ENCODE peak calls at places on chromosomes 13 and 19, in four cellular contexts. D, K, H and Q are unnamed samples.

GRCh38 chr13:113880651-113881611 is 17.1 kb upstream of the GAS6 start:
- DNase-seq in H (no peak), D (no peak), K (no peak), Q (no peak)

GRCh38 chr19:14305706-14306105 is 75.5 kb upstream of the ADGRE5 start:
- DNase-seq in H (no peak), D (no peak), K (no peak), Q (no peak)

GRCh38 chr19:47375694-47376588 is 26.8 kb downstream of the DHX34 start:
- DNase-seq in D (no peak), H (no peak), K (no peak), Q (no peak)

GRCh38 chr13:51643882-51644281 is 59.6 kb downstream of the WDFY2 start:
- DNase-seq in D (no peak), H (no peak), K (peak), Q (no peak)

GRCh38 chr13:102289606-102290005 is 112.2 kb downstream of the FGF14 start:
- DNase-seq in K (no peak), D (no peak), H (no peak), Q (no peak)

GRCh38 chr13:42875448-42876269 is 94.3 kb downstream of the FAM216B start:
- DNase-seq in K (no peak), D (no peak), H (no peak), Q (no peak)

GRCh38 chr13:114152285-114152645 is 19.8 kb upstream of the RASA3 start:
- DNase-seq in K (no peak), D (no peak), H (no peak), Q (no peak)

GRCh38 chr19:4829001-4829712 is 2.4 kb downstream of the TICAM1 start:
- DNase-seq in K (no peak), H (no peak), D (no peak), Q (no peak)

GRCh38 chr13:78147905-78148304 is 229.3 kb upstream of the EDNRB start:
- DNase-seq in D (no peak), K (no peak), H (no peak), Q (no peak)

GRCh38 chr19:3154957-3155736 is 19.3 kb downstream of the GNA15 start:
- DNase-seq in K (peak), D (no peak), H (peak), Q (no peak)

GRCh38 chr13:97116754-97117153 is 105.4 kb upstream of the MBNL2 start:
- DNase-seq in D (no peak), K (no peak), H (no peak), Q (peak)

GRCh38 chr19:40321076-40321475 is 27.1 kb downstream of the C19orf47 start:
- DNase-seq in D (no peak), K (no peak), H (no peak), Q (no peak)

GRCh38 chr13:73945871-73946270 is 188.3 kb downstream of the KLF12 start:
- DNase-seq in H (no peak), D (no peak), K (no peak), Q (no peak)

GRCh38 chr19:50300814-50301606 is 28.2 kb downstream of the KCNC3 start:
- DNase-seq in K (peak), D (no peak), H (no peak), Q (no peak)

GRCh38 chr19:38907227-38907626 is 4.8 kb downstream of the CCER2 start:
- DNase-seq in H (no peak), K (no peak), D (no peak), Q (no peak)

GRCh38 chr13:36431204-36432105 is 840 bp upstream of the CCNA1 start:
- DNase-seq in D (no peak), H (peak), K (no peak), Q (no peak)

GRCh38 chr19:54172764-54173699 is at the start of gene TMC4:
- DNase-seq in H (no peak), K (no peak), D (no peak), Q (peak)

GRCh38 chr19:52739576-52739975 is 4.7 kb upstream of the ZNF611 start:
- DNase-seq in D (no peak), H (no peak), K (no peak), Q (no peak)

GRCh38 chr13:113768018-113768905 is 9.2 kb downstream of the TMEM255B start:
- DNase-seq in H (no peak), D (no peak), K (no peak), Q (no peak)

GRCh38 chr13:98239156-98240076 is 62.3 kb upstream of the RNF113B start:
- DNase-seq in D (peak), K (no peak), H (no peak), Q (peak)

GRCh38 chr13:24459234-24459633 is 53.3 kb downstream of the PARP4 start:
- DNase-seq in K (no peak), D (no peak), H (no peak), Q (no peak)

GRCh38 chr13:94858856-94859811 is 146.8 kb upstream of the SOX21 start:
- DNase-seq in D (no peak), K (no peak), H (no peak), Q (no peak)